ENCODE peak calls at places on chromosomes 16 and 17, in five cellular contexts. I is transverse colon; J is A549; K is GM23248; E is CD8-positive, alpha-beta memory T cell. H is an unnamed sample.

GRCh38 chr17:55325405-55325804 is 60.6 kb downstream of the HLF start:
- DNase-seq in E (no peak), I (no peak), K (no peak), J (no peak), H (no peak)

GRCh38 chr17:33596904-33597303 is 303.8 kb upstream of the ASIC2 start:
- DNase-seq in E (no peak), J (no peak), I (no peak), K (no peak), H (no peak)

GRCh38 chr16:23710008-23710407 is 3.0 kb downstream of the ERN2 start:
- DNase-seq in K (no peak), I (no peak), E (no peak), J (no peak), H (no peak)

GRCh38 chr16:64094170-64094960 is 1027.5 kb downstream of the CDH11 start:
- DNase-seq in K (peak; percentile 51), E (no peak), I (no peak), J (no peak), H (no peak)

GRCh38 chr17:4529533-4530152 is 25.5 kb downstream of the MYBBP1A start:
- DNase-seq in K (no peak), I (no peak), J (no peak), E (no peak), H (no peak)

GRCh38 chr17:36773039-36773438 is 164.2 kb upstream of the LHX1 start:
- DNase-seq in E (no peak), K (no peak), I (no peak), J (no peak), H (no peak)

GRCh38 chr17:53626286-53626685 is 196.4 kb upstream of the KIF2B start:
- DNase-seq in J (no peak), K (peak; percentile 72), E (no peak), I (no peak), H (no peak)

GRCh38 chr16:50027829-50028228 is 2.8 kb downstream of the CNEP1R1 start:
- DNase-seq in J (no peak), K (no peak), E (no peak), I (no peak), H (no peak)

GRCh38 chr16:72311426-72311825 is 139.5 kb upstream of the PMFBP1 start:
- DNase-seq in E (no peak), J (no peak), I (no peak), K (no peak), H (peak; percentile 35)

GRCh38 chr17:37358830-37359681 is 16.7 kb upstream of the C17orf78 start:
- DNase-seq in I (peak; percentile 94), E (peak; percentile 90), K (peak; percentile 95), J (peak; percentile 96), H (peak; percentile 99)

GRCh38 chr16:46690281-46691178 is 1.1 kb downstream of the ORC6 start:
- DNase-seq in K (peak; percentile 42), E (no peak), J (no peak), I (peak; percentile 38), H (peak; percentile 51)

GRCh38 chr17:63381101-63381729 is 64.9 kb downstream of the CYB561 start:
- DNase-seq in I (no peak), K (peak; percentile 56), J (no peak), E (no peak), H (peak; percentile 72)

DNA sequence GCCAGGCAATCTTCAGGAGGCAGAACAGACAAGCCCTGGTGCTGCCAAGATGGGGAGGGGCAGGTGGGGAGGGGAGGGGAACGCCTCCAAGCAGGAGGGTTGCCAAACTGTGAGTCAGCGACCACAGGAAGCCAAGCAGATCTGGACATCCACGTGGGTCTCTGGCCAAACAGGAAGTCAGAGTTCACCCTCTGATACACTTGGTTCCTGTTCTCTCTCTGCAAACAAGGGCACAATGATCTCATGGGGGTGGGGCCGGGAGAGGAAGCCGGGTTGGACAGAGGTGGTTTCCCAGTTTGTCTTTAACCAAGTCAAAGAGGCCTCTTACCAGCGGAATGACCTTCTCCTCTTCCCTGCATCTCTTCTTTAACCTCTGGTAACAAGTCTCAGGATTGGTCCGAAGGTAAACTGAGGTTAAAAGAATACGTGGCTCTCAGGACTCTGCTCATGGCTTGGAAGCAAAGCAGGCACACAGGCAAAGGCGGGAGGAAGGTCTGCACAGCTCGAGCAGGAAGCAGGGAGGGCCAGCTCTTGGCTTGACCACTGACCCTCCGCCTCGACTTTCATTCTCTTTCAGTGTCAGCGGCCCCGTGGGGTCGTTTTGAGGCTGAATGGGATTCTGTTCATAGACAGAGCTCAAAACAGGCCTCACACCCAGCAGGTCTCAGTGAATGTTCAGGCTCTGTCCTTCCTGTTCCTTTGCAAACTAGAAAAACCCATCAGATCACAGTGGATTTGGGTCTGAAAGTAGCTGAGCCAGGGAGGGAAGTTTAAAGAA is 32.9 kb downstream of the TK2 start:
- DNase-seq in I (peak; percentile 97), E (peak; percentile 31), K (peak; percentile 89), J (peak; percentile 98), H (no peak)
- H3K4me3 ChIP-seq in I (peak overlapping the region; percentile 37), E (peak overlapping the region; percentile 16), K (peak overlapping the region; percentile 31), J (peak overlapping the region; percentile 22), H (no peak overlapping the region)

DNA sequence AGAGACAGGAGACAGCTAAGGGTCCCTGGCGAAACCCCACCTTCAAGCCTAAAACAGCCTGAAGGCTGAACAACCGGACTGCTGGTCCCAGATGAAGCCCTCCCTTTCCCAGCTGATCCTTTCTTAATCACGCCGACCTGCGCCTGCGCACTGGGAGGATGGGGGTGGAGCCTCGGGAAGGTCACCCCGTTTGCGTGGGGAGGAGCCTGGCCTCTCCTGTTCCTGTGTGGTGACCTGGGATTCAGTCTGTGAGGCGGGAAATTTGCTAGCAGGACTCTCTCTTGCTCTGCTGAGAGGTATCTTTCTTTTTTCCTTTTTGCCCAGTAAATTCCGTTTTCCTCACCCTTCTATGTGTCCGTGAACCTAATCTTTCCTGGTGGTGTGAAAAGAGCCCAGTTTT is 9.6 kb downstream of the FAM20A start:
- DNase-seq in J (no peak), I (no peak), E (no peak), K (no peak), H (no peak)
- H3K4me3 ChIP-seq in J (no peak overlapping the region), I (no peak overlapping the region), E (no peak overlapping the region), K (no peak overlapping the region), H (no peak overlapping the region)

DNA sequence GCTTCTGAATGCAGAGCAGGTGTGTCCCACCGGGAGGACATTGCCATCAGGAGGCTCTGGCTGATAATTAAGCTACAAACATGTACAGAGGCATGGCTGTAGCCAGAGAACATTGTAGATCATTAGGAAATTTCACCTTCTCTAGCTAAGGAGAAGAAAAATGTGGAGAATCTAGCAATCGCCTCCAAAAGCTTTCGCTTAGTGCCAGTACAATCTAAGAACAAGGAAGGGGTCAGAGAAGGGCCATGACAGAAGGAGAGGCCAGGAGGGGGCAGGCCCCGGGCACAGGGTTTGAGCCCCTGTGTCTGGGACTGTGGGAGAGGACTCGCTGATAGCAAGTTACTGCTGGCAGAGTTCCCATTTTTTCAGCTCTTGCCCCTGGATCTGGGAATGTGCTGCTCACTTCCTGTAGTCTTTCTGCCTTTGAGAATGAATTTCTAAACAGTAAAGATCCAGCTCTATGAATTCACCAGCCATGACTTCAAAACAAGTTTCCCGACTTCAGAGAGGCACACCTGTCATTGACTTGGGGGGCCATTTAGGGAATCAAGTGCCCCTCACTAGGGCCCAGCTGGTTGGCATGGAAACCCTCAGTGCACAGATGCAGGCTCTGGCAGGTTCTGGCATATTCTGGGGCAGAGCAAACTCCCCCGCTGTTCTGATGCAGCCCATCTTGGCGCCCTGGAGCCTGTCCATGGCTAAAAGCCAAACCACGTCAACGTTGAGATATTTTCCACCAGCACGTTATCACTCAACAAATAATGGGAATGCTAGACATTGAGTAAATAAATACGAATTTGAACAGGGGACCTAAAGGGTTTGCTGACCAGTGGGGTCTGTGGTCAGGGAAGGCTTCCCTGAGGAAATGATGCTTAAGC is 59.5 kb upstream of the CACNG4 start:
- DNase-seq in E (no peak), J (peak; percentile 49), I (no peak), K (peak; percentile 43), H (peak; percentile 92)
- H3K4me3 ChIP-seq in E (no peak overlapping the region), J (no peak overlapping the region), I (no peak overlapping the region), K (no peak overlapping the region), H (no peak overlapping the region)

GRCh38 chr17:17820457-17821158 is 16.2 kb downstream of the SREBF1 start:
- DNase-seq in J (no peak), E (no peak), I (no peak), K (no peak), H (no peak)

GRCh38 chr17:17820046-17820445 is 16.7 kb downstream of the SREBF1 start:
- DNase-seq in E (no peak), K (no peak), I (no peak), J (no peak), H (no peak)

GRCh38 chr17:17818088-17818526 is 18.7 kb downstream of the SREBF1 start:
- DNase-seq in K (peak; percentile 68), E (no peak), I (no peak), J (no peak), H (peak; percentile 52)

GRCh38 chr17:17819111-17819510 is 17.7 kb downstream of the SREBF1 start:
- DNase-seq in J (no peak), I (no peak), E (no peak), K (no peak), H (no peak)

DNA sequence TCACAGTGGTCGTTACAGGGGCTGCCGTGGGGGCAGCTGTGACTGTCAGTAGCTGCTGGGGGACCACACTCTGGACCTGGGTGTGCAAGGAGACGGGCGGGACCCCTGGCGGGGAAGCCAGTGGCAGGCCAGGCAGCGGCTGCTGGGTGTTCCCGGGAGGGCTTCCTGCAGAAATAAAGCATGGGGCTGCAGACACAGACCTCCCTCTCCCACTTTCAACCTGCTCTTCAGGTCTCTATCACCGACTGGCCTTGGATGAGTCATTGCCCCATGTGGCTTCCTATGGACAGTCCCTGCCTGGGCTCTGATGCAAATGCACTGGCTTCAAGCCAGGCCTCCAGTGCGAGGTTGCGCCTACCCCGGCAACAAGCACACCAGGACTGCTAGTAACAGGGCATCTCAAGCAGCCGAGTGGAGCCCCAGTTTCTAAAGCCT is 17.2 kb downstream of the SREBF1 start:
- DNase-seq in J (peak; percentile 95), K (peak; percentile 92), I (peak; percentile 85), E (peak; percentile 36), H (peak; percentile 96)
- H3K4me3 ChIP-seq in J (peak overlapping the region; percentile 29), K (no peak overlapping the region), I (no peak overlapping the region), E (no peak overlapping the region), H (no peak overlapping the region)

GRCh38 chr17:60359415-60359814 is 32.5 kb downstream of the USP32 start:
- DNase-seq in J (no peak), E (no peak), K (no peak), I (no peak), H (no peak)
- H3K4me3 ChIP-seq in J (no peak overlapping the region), E (no peak overlapping the region), K (no peak overlapping the region), I (no peak overlapping the region), H (no peak overlapping the region)

DNA sequence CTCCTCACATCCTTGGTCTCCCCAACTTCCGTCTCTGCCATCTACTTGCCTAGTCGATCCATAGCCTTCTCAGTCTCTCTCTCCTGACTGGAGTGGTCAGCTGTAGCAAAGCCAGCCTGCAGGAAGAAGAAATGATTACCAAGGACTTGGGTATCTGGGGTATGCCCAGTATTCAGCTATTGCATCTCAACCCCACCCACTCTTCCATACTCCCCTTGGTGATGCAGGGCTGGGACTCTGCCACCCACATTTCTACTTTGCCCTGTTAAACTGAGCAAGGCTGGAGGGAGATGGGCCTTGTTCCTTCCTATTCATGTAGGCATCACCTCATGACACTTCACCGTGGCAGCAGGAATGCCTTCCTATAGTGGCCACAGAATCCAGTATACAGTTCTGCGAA is 2.3 kb downstream of the COPRS start:
- DNase-seq in I (no peak), E (no peak), J (no peak), K (peak; percentile 27), H (no peak)
- H3K4me3 ChIP-seq in I (no peak overlapping the region), E (no peak overlapping the region), J (no peak overlapping the region), K (no peak overlapping the region), H (no peak overlapping the region)

H was measured in cardiac muscle cell.